ENCODE peak calls at places on chromosomes 16 and 17, in five cellular contexts. One of them, this sample, is unnamed.

GRCh38 chr17:31533546-31534155 is 142.2 kb downstream of the RAB11FIP4 start:
- DNase-seq in cardiac muscle cell: peak
- DNase-seq in heart left ventricle: peak
- DNase-seq in HFFc6: peak
- DNase-seq in AG10803: peak
- DNase-seq in this sample: peak

GRCh38 chr16:4611337-4612023 is 3.2 kb downstream of the UBALD1 start:
- DNase-seq in heart left ventricle: no peak
- DNase-seq in cardiac muscle cell: no peak
- DNase-seq in HFFc6: no peak
- DNase-seq in AG10803: peak
- DNase-seq in this sample: no peak

GRCh38 chr17:9484789-9485188 is 90.8 kb downstream of the STX8 start:
- DNase-seq in cardiac muscle cell: no peak
- DNase-seq in HFFc6: peak
- DNase-seq in AG10803: peak
- DNase-seq in heart left ventricle: no peak
- DNase-seq in this sample: no peak

GRCh38 chr17:80844418-80844990 is 147.1 kb upstream of the CHMP6 start:
- DNase-seq in heart left ventricle: no peak
- DNase-seq in HFFc6: no peak
- DNase-seq in AG10803: no peak
- DNase-seq in cardiac muscle cell: no peak
- DNase-seq in this sample: no peak

GRCh38 chr16:2365895-2366294 is 25.4 kb upstream of the ABCA3 start:
- DNase-seq in heart left ventricle: no peak
- DNase-seq in HFFc6: peak
- DNase-seq in AG10803: peak
- DNase-seq in cardiac muscle cell: no peak
- DNase-seq in this sample: no peak

GRCh38 chr17:17609121-17609520 is 17.6 kb upstream of the PEMT start:
- DNase-seq in cardiac muscle cell: no peak
- DNase-seq in AG10803: no peak
- DNase-seq in heart left ventricle: no peak
- DNase-seq in HFFc6: no peak
- DNase-seq in this sample: no peak

GRCh38 chr17:43956222-43956621 is 2.5 kb upstream of the PYY start:
- DNase-seq in heart left ventricle: no peak
- DNase-seq in cardiac muscle cell: no peak
- DNase-seq in AG10803: no peak
- DNase-seq in HFFc6: no peak
- DNase-seq in this sample: no peak

GRCh38 chr17:64741038-64741641 is 79.0 kb upstream of the SMURF2 start:
- DNase-seq in heart left ventricle: peak
- DNase-seq in cardiac muscle cell: no peak
- DNase-seq in AG10803: peak
- DNase-seq in HFFc6: peak
- DNase-seq in this sample: no peak

GRCh38 chr17:10768766-10769383 is 35.0 kb downstream of the TMEM238L start:
- DNase-seq in HFFc6: no peak
- DNase-seq in cardiac muscle cell: no peak
- DNase-seq in AG10803: peak
- DNase-seq in heart left ventricle: no peak
- DNase-seq in this sample: no peak

GRCh38 chr17:72446525-72447250 is 325.9 kb downstream of the SOX9 start:
- DNase-seq in cardiac muscle cell: no peak
- DNase-seq in HFFc6: no peak
- DNase-seq in AG10803: no peak
- DNase-seq in heart left ventricle: no peak
- DNase-seq in this sample: no peak

GRCh38 chr17:40086150-40087044 is 14.0 kb downstream of the NR1D1 start:
- DNase-seq in HFFc6: no peak
- DNase-seq in cardiac muscle cell: peak
- DNase-seq in AG10803: no peak
- DNase-seq in heart left ventricle: no peak
- DNase-seq in this sample: peak

GRCh38 chr16:19601083-19601976 is 45.8 kb downstream of the VPS35L start:
- DNase-seq in cardiac muscle cell: peak
- DNase-seq in heart left ventricle: no peak
- DNase-seq in AG10803: peak
- DNase-seq in HFFc6: peak
- DNase-seq in this sample: peak

GRCh38 chr17:43444223-43445008 is 39.4 kb upstream of the DHX8 start:
- DNase-seq in heart left ventricle: no peak
- DNase-seq in AG10803: no peak
- DNase-seq in HFFc6: no peak
- DNase-seq in cardiac muscle cell: no peak
- DNase-seq in this sample: no peak

GRCh38 chr16:50838165-50838564 is 96.3 kb downstream of the CYLD start:
- DNase-seq in cardiac muscle cell: no peak
- DNase-seq in HFFc6: no peak
- DNase-seq in heart left ventricle: no peak
- DNase-seq in AG10803: no peak
- DNase-seq in this sample: no peak

GRCh38 chr17:65434878-65435277 is 126.6 kb downstream of the AXIN2 start:
- DNase-seq in HFFc6: no peak
- DNase-seq in heart left ventricle: no peak
- DNase-seq in AG10803: no peak
- DNase-seq in cardiac muscle cell: no peak
- DNase-seq in this sample: no peak

GRCh38 chr17:67751101-67752074 is 33.7 kb downstream of the NOL11 start:
- DNase-seq in HFFc6: no peak
- DNase-seq in cardiac muscle cell: no peak
- DNase-seq in AG10803: no peak
- DNase-seq in heart left ventricle: no peak
- DNase-seq in this sample: no peak

GRCh38 chr16:87951550-87952538 is 610 bp downstream of the BANP start:
- DNase-seq in cardiac muscle cell: peak
- DNase-seq in AG10803: peak
- DNase-seq in HFFc6: no peak
- DNase-seq in heart left ventricle: no peak
- DNase-seq in this sample: no peak

GRCh38 chr16:78065344-78065743 is 34.1 kb upstream of the WWOX start:
- DNase-seq in heart left ventricle: no peak
- DNase-seq in HFFc6: no peak
- DNase-seq in cardiac muscle cell: no peak
- DNase-seq in AG10803: no peak
- DNase-seq in this sample: no peak

GRCh38 chr17:77285594-77286390 is 145.0 kb downstream of the SEC14L1 start:
- DNase-seq in cardiac muscle cell: no peak
- DNase-seq in heart left ventricle: peak
- DNase-seq in AG10803: peak
- DNase-seq in HFFc6: peak
- DNase-seq in this sample: peak

GRCh38 chr17:54968259-54968953 is at the start of the genes COX11 and STXBP4:
- DNase-seq in cardiac muscle cell: peak
- DNase-seq in HFFc6: peak
- DNase-seq in AG10803: peak
- DNase-seq in heart left ventricle: peak
- DNase-seq in this sample: peak

GRCh38 chr17:14745122-14745521 is 444.2 kb downstream of the HS3ST3B1 start:
- DNase-seq in heart left ventricle: no peak
- DNase-seq in HFFc6: peak
- DNase-seq in AG10803: peak
- DNase-seq in cardiac muscle cell: no peak
- DNase-seq in this sample: no peak

GRCh38 chr16:50781043-50781442 is 39.2 kb downstream of the CYLD start:
- DNase-seq in AG10803: no peak
- DNase-seq in HFFc6: no peak
- DNase-seq in cardiac muscle cell: no peak
- DNase-seq in heart left ventricle: no peak
- DNase-seq in this sample: no peak

GRCh38 chr16:2194166-2194834 is 2.1 kb downstream of the CASKIN1 start:
- DNase-seq in cardiac muscle cell: no peak
- DNase-seq in AG10803: peak
- DNase-seq in HFFc6: peak
- DNase-seq in heart left ventricle: no peak
- DNase-seq in this sample: peak

GRCh38 chr16:8109510-8110369 is 480.6 kb downstream of the TMEM114 start:
- DNase-seq in heart left ventricle: no peak
- DNase-seq in cardiac muscle cell: no peak
- DNase-seq in HFFc6: no peak
- DNase-seq in AG10803: no peak
- DNase-seq in this sample: no peak

GRCh38 chr17:56667925-56668324 is 74.4 kb downstream of the NOG start:
- DNase-seq in heart left ventricle: no peak
- DNase-seq in HFFc6: no peak
- DNase-seq in AG10803: no peak
- DNase-seq in cardiac muscle cell: no peak
- DNase-seq in this sample: no peak

GRCh38 chr17:77147357-77147801 is 6.6 kb downstream of the SEC14L1 start:
- DNase-seq in HFFc6: no peak
- DNase-seq in heart left ventricle: no peak
- DNase-seq in cardiac muscle cell: no peak
- DNase-seq in AG10803: no peak
- DNase-seq in this sample: no peak

GRCh38 chr16:87704754-87705353 is 60.9 kb downstream of the KLHDC4 start:
- DNase-seq in HFFc6: no peak
- DNase-seq in AG10803: no peak
- DNase-seq in cardiac muscle cell: no peak
- DNase-seq in heart left ventricle: no peak
- DNase-seq in this sample: no peak

GRCh38 chr17:13833921-13834320 is 232.2 kb upstream of the HS3ST3A1 start:
- DNase-seq in AG10803: peak
- DNase-seq in HFFc6: no peak
- DNase-seq in heart left ventricle: no peak
- DNase-seq in cardiac muscle cell: no peak
- DNase-seq in this sample: no peak

GRCh38 chr16:70740174-70740918 is 54.5 kb upstream of the MTSS2 start:
- DNase-seq in AG10803: no peak
- DNase-seq in heart left ventricle: no peak
- DNase-seq in HFFc6: no peak
- DNase-seq in cardiac muscle cell: no peak
- DNase-seq in this sample: no peak

GRCh38 chr17:28734712-28735241 is 6.2 kb downstream of the NEK8 start:
- DNase-seq in cardiac muscle cell: no peak
- DNase-seq in AG10803: no peak
- DNase-seq in HFFc6: no peak
- DNase-seq in heart left ventricle: peak
- DNase-seq in this sample: no peak

GRCh38 chr16:84448444-84448843 is 56.0 kb downstream of the MEAK7 start:
- DNase-seq in cardiac muscle cell: no peak
- DNase-seq in AG10803: no peak
- DNase-seq in HFFc6: no peak
- DNase-seq in heart left ventricle: no peak
- DNase-seq in this sample: no peak
- TF ChIP-seq CTCF in cardiac muscle cell: no peak
- TF ChIP-seq CTCF in AG10803: no peak
- TF ChIP-seq CTCF in HFFc6: no peak
- TF ChIP-seq CTCF in heart left ventricle: no peak
- TF ChIP-seq CTCF in this sample: no peak

GRCh38 chr16:67667817-67668494 is 1.3 kb downstream of the C16orf86 start:
- DNase-seq in HFFc6: peak
- DNase-seq in cardiac muscle cell: peak
- DNase-seq in heart left ventricle: peak
- DNase-seq in AG10803: peak
- DNase-seq in this sample: peak

GRCh38 chr16:67666538-67667433 is at the start of the genes C16orf86 and ENKD1:
- DNase-seq in cardiac muscle cell: peak
- DNase-seq in heart left ventricle: peak
- DNase-seq in AG10803: peak
- DNase-seq in HFFc6: peak
- DNase-seq in this sample: peak

GRCh38 chr16:67667434-67667816 is 811 bp downstream of the C16orf86 start:
- DNase-seq in heart left ventricle: no peak
- DNase-seq in cardiac muscle cell: no peak
- DNase-seq in AG10803: no peak
- DNase-seq in HFFc6: no peak
- DNase-seq in this sample: no peak

GRCh38 chr16:67669499-67670101 is 3.0 kb downstream of the C16orf86 start:
- DNase-seq in HFFc6: no peak
- DNase-seq in AG10803: no peak
- DNase-seq in cardiac muscle cell: no peak
- DNase-seq in heart left ventricle: no peak
- DNase-seq in this sample: no peak

GRCh38 chr16:67668495-67669157 is 2.0 kb downstream of the C16orf86 start:
- DNase-seq in cardiac muscle cell: no peak
- DNase-seq in heart left ventricle: no peak
- DNase-seq in AG10803: no peak
- DNase-seq in HFFc6: no peak
- DNase-seq in this sample: no peak
- TF ChIP-seq CTCF in cardiac muscle cell: no peak
- TF ChIP-seq CTCF in heart left ventricle: no peak
- TF ChIP-seq CTCF in AG10803: peak
- TF ChIP-seq CTCF in HFFc6: peak
- TF ChIP-seq CTCF in this sample: peak

DNA sequence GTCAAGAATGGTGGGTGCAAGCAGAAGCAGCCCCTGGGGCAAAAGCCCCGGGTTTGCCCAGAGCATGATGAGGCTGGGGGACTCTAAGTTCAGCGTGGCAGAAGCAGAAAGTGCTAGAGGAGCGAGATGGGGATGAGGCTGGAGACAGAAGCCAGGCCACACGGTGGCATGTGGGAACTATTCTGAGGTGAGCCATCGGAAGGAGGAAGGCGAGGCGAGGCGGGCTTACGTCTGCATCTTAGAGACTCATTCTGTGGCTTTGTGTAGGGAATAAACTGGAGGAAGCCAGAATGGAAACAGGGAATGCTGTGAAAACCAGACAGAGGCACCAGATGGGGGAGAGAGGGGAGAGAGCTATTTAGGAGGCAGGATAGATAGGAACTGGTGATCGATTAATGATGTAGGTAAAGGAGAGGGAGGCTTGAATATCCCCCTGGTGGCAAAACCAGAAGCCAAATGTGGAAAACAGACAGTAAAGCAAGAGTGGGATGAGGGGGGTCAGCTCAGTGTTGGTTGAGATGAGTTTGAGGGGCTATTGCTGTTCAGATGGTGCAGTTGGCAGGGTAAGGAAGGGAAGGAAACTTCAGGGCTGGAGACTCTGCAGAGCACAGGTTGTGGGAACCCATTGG is 3.1 kb upstream of the TNFSF13 start:
- DNase-seq in cardiac muscle cell: no peak
- DNase-seq in heart left ventricle: no peak
- DNase-seq in HFFc6: no peak
- DNase-seq in AG10803: no peak
- DNase-seq in this sample: no peak
- TF ChIP-seq CTCF in cardiac muscle cell: no peak
- TF ChIP-seq CTCF in heart left ventricle: no peak
- TF ChIP-seq CTCF in HFFc6: peak
- TF ChIP-seq CTCF in AG10803: peak
- TF ChIP-seq CTCF in this sample: peak

GRCh38 chr16:85718153-85718477 is 29.4 kb upstream of the GINS2 start:
- DNase-seq in heart left ventricle: no peak
- DNase-seq in HFFc6: no peak
- DNase-seq in AG10803: no peak
- DNase-seq in cardiac muscle cell: no peak
- DNase-seq in this sample: no peak

GRCh38 chr16:85717393-85718152 is 28.8 kb upstream of the GINS2 start:
- DNase-seq in heart left ventricle: peak
- DNase-seq in cardiac muscle cell: peak
- DNase-seq in AG10803: peak
- DNase-seq in HFFc6: peak
- DNase-seq in this sample: peak

GRCh38 chr16:85720319-85720637 is 30.6 kb downstream of the C16orf74 start:
- DNase-seq in heart left ventricle: no peak
- DNase-seq in AG10803: peak
- DNase-seq in HFFc6: peak
- DNase-seq in cardiac muscle cell: no peak
- DNase-seq in this sample: no peak

GRCh38 chr16:85719605-85720318 is 31.0 kb upstream of the GINS2 start:
- DNase-seq in cardiac muscle cell: no peak
- DNase-seq in heart left ventricle: no peak
- DNase-seq in HFFc6: no peak
- DNase-seq in AG10803: no peak
- DNase-seq in this sample: peak

GRCh38 chr16:85718682-85719081 is 29.9 kb upstream of the GINS2 start:
- DNase-seq in HFFc6: no peak
- DNase-seq in cardiac muscle cell: peak
- DNase-seq in heart left ventricle: no peak
- DNase-seq in AG10803: no peak
- DNase-seq in this sample: no peak
- TF ChIP-seq CTCF in HFFc6: peak
- TF ChIP-seq CTCF in cardiac muscle cell: peak
- TF ChIP-seq CTCF in heart left ventricle: peak
- TF ChIP-seq CTCF in AG10803: peak
- TF ChIP-seq CTCF in this sample: no peak